ENCODE peak calls at places on chromosomes 12 and 14, in seven cellular contexts. G, J, W, Q, L, M and V are unnamed samples.

GRCh38 chr12:75756771-75757170 is 245.4 kb upstream of the KRR1 start:
- DNase-seq in G (no peak), L (no peak), J (no peak), W (no peak), M (no peak), Q (no peak), V (no peak)

GRCh38 chr12:103571286-103571685 is 15.8 kb upstream of the STAB2 start:
- DNase-seq in L (no peak), J (no peak), M (peak; percentile 73), Q (peak; percentile 16), W (peak; percentile 41), G (no peak), V (no peak)

GRCh38 chr12:104025771-104026170 is 24.2 kb downstream of the GLT8D2 start:
- DNase-seq in M (no peak), J (no peak), W (no peak), G (no peak), L (no peak), Q (no peak), V (no peak)

GRCh38 chr12:75341873-75342272 is 7.4 kb downstream of the GLIPR1L1 start:
- DNase-seq in G (no peak), J (peak; percentile 3), W (no peak), Q (no peak), L (no peak), M (no peak), V (no peak)

GRCh38 chr12:25684070-25684469 is 131.0 kb upstream of the LMNTD1 start:
- DNase-seq in W (no peak), L (no peak), Q (no peak), J (no peak), M (no peak), G (no peak), V (no peak)

GRCh38 chr12:89245090-89245489 is 107.2 kb downstream of the DUSP6 start:
- DNase-seq in G (no peak), W (no peak), L (no peak), J (no peak), Q (no peak), M (no peak), V (no peak)

GRCh38 chr14:103130017-103130764 is 6.9 kb downstream of the TNFAIP2 start:
- DNase-seq in Q (no peak), W (peak; percentile 39), J (no peak), L (no peak), G (no peak), M (no peak), V (no peak)

GRCh38 chr14:29465095-29465494 is 462.6 kb downstream of the PRKD1 start:
- DNase-seq in G (no peak), J (no peak), W (no peak), Q (no peak), L (no peak), M (no peak), V (no peak)

GRCh38 chr12:106919910-106920544 is 35.7 kb upstream of the TMEM263 start:
- DNase-seq in L (no peak), W (peak; percentile 54), Q (peak; percentile 28), M (no peak), G (no peak), J (peak; percentile 61), V (no peak)

GRCh38 chr12:89382366-89382765 is 30.1 kb upstream of the DUSP6 start:
- DNase-seq in J (no peak), Q (no peak), W (no peak), M (no peak), L (no peak), G (no peak), V (no peak)

GRCh38 chr14:35879141-35879648 is 53.1 kb downstream of the BRMS1L start:
- DNase-seq in J (no peak), G (no peak), M (no peak), W (no peak), L (no peak), Q (no peak), V (no peak)

GRCh38 chr12:18496156-18496555 is 234.8 kb downstream of the PIK3C2G start:
- DNase-seq in L (no peak), W (no peak), G (no peak), Q (no peak), J (no peak), M (no peak), V (no peak)

GRCh38 chr12:123076604-123077297 is 74.1 kb downstream of the PITPNM2 start:
- DNase-seq in M (no peak), L (no peak), J (no peak), Q (no peak), G (no peak), W (peak; percentile 31), V (peak; percentile 60)
- TF ChIP-seq TAF1 in M (no peak), L (no peak), J (no peak), Q (no peak), G (no peak), W (no peak), V (no peak)

GRCh38 chr12:1719139-1719538 is 28.3 kb downstream of the ADIPOR2 start:
- DNase-seq in G (no peak), Q (no peak), J (no peak), W (no peak), L (no peak), M (no peak), V (no peak)

GRCh38 chr12:1726753-1727152 is 35.9 kb downstream of the ADIPOR2 start:
- DNase-seq in L (no peak), G (no peak), J (no peak), Q (no peak), W (no peak), M (no peak), V (no peak)

GRCh38 chr12:1720494-1720893 is 29.6 kb downstream of the ADIPOR2 start:
- DNase-seq in W (no peak), L (no peak), Q (no peak), M (no peak), G (no peak), J (no peak), V (no peak)

GRCh38 chr12:1728824-1729223 is 38.0 kb downstream of the ADIPOR2 start:
- DNase-seq in J (no peak), L (no peak), W (no peak), M (no peak), G (no peak), Q (peak; percentile 79), V (no peak)

DNA sequence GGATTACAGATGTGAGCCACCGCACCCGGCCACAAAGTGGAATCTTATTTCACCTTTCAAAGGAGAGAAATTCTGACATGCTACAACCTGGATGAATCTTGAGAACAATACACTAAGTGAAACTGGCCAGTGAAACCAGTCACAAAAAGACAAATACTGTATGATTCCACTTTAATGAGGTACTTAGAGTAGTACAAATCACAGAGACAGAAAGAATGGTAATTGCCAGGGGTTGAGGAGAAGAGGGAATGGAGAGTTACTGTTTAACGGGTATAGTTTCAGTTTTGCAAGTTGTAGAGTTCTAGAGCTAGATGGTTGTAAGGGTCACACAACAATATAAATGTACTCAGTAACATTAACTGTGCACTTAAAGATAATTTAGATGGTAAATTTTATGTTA is 33.4 kb downstream of the ADIPOR2 start:
- DNase-seq in L (peak; percentile 25), J (no peak), M (no peak), G (no peak), W (no peak), Q (no peak), V (no peak)
- TF ChIP-seq TAF1 in L (no peak), J (no peak), M (no peak), G (no peak), W (no peak), Q (no peak), V (no peak)

DNA sequence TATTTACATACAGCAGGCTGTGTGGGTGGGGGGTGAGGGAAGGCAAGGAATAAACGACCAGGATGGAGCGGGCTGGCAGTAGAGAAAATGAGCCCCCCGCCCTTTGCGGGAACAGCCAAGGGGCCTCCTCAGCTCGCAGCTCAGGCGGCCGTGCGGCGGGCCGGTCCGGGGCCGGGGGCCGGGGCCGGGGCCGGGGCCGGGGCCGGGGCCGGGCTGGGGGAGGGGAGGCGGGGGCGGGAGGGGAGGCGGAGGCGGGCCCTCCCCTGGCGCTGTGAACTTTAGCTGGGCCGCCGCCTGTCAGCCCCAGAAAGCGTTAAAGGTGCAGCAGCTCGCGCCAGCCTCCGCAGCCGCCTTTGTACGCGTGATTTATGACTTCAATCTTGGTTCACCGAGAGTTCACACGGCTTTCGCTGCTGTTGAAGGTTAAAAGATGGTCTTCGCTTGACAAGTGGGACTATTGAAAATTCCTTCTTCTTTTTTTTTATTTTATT is 28.8 kb downstream of the HOXC4 start:
- DNase-seq in L (no peak), M (no peak), Q (no peak), W (peak; percentile 65), G (no peak), J (peak; percentile 86), V (no peak)
- TF ChIP-seq TAF1 in L (no peak), M (no peak), Q (no peak), W (no peak), G (no peak), J (no peak), V (no peak)

DNA sequence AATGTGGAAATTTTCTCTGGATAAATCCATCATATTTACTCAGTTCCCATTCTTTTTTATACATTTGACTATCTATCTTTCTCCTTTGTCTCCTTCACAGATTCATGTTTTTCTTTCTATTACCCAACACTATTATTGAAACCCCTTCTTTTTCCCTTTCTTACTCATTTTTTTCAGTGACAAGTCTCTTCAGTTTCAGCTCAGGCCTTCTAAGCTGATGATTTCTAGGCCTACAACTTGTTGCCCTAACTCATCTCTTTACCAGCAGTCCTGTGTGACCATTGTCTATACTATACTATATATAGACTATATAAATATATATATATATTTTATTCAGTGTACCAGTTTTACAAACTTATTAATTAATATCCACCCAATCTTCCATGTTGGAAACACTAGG is 31.8 kb downstream of the SLC16A7 start:
- DNase-seq in M (no peak), W (no peak), L (no peak), Q (no peak), J (no peak), G (no peak), V (no peak)
- TF ChIP-seq TAF1 in M (no peak), W (no peak), L (no peak), Q (no peak), J (no peak), G (no peak), V (no peak)